ENCODE peak calls at places on chromosomes 3 and 15, in ten cellular contexts. P is Ammon's horn; S is fibroblast of mammary gland; J is choroid plexus epithelial cell; K is EL; M is activated CD8-positive, alpha-beta memory T cell treated with anti-CD3 and anti-CD28 coated beads, Interleukin-2, amount 50 U/mL, for 48 hours; U is H9; X is IMR-90; V is RKO; R is NCI-H510A treated with DMSO at 0.1 percent for 48 hours. F is an unnamed sample.

GRCh38 chr3:150736903-150737832 is 25.8 kb downstream of the SIAH2 start:
- DNase-seq in P (no peak), S (peak; percentile 64), J (no peak), K (no peak), M (no peak), U (no peak), X (no peak), V (no peak), R (no peak), F (no peak)

GRCh38 chr15:60660290-60661051 is 181.5 kb upstream of the ICE2 start:
- DNase-seq in P (peak; percentile 30), S (peak; percentile 88), J (peak; percentile 72), K (peak; percentile 17), M (no peak), U (no peak), X (peak; percentile 73), V (no peak), R (no peak), F (peak; percentile 89)

GRCh38 chr3:111591555-111591954 is 3.6 kb downstream of the ZBED2 start:
- DNase-seq in P (no peak), S (no peak), J (no peak), K (no peak), M (no peak), U (no peak), X (peak; percentile 10), V (no peak), R (no peak), F (no peak)

GRCh38 chr3:123286308-123287023 is 84.7 kb downstream of the SEC22A start:
- DNase-seq in P (peak; percentile 38), S (peak; percentile 65), J (peak; percentile 86), K (peak; percentile 60), M (no peak), U (peak; percentile 81), X (peak; percentile 68), V (peak; percentile 75), R (no peak), F (peak; percentile 56)

GRCh38 chr3:112546216-112546759 is 15.5 kb downstream of the ATG3 start:
- DNase-seq in P (no peak), S (no peak), J (no peak), K (peak; percentile 42), M (no peak), U (no peak), X (peak; percentile 45), V (no peak), R (no peak), F (no peak)

GRCh38 chr3:19901918-19902317 is 32.1 kb downstream of the EFHB start:
- DNase-seq in P (no peak), S (peak; percentile 30), J (peak; percentile 48), K (peak; percentile 2), M (no peak), U (no peak), X (no peak), V (no peak), R (no peak), F (no peak)

GRCh38 chr15:95921404-95921803 is 409.1 kb upstream of the NR2F2 start:
- DNase-seq in P (no peak), S (no peak), J (no peak), K (no peak), M (no peak), U (no peak), X (no peak), V (no peak), R (no peak), F (no peak)

GRCh38 chr3:49912787-49913375 is 9.2 kb upstream of the MST1R start:
- DNase-seq in P (peak; percentile 37), S (no peak), J (no peak), K (no peak), M (no peak), U (no peak), X (no peak), V (no peak), R (peak; percentile 49), F (no peak)

GRCh38 chr3:183202004-183202722 is 39.6 kb upstream of the LAMP3 start:
- DNase-seq in P (no peak), S (no peak), J (no peak), K (no peak), M (no peak), U (no peak), X (no peak), V (no peak), R (no peak), F (no peak)

GRCh38 chr3:140521751-140522445 is 156.0 kb upstream of the TRIM42 start:
- DNase-seq in P (no peak), S (no peak), J (no peak), K (no peak), M (no peak), U (peak; percentile 73), X (no peak), V (no peak), R (no peak), F (no peak)

GRCh38 chr3:62785384-62785783 is 89.8 kb downstream of the CADPS start:
- DNase-seq in P (no peak), S (no peak), J (no peak), K (no peak), M (no peak), U (no peak), X (no peak), V (no peak), R (no peak), F (no peak)

GRCh38 chr3:177835008-177835407 is 637.7 kb upstream of the TBL1XR1 start:
- DNase-seq in P (no peak), S (peak; percentile 99), J (peak; percentile 97), K (peak; percentile 98), M (no peak), U (no peak), X (peak; percentile 94), V (peak; percentile 58), R (peak; percentile 28), F (peak; percentile 99)

GRCh38 chr3:42080452-42080872 is 10.7 kb upstream of the TRAK1 start:
- DNase-seq in P (peak; percentile 86), S (peak; percentile 75), J (peak; percentile 62), K (peak; percentile 85), M (no peak), U (no peak), X (peak; percentile 32), V (no peak), R (no peak), F (peak; percentile 72)

GRCh38 chr15:57398336-57398735 is 22.0 kb downstream of the CGNL1 start:
- DNase-seq in P (no peak), S (no peak), J (no peak), K (no peak), M (no peak), U (no peak), X (no peak), V (no peak), R (peak; percentile 38), F (no peak)

GRCh38 chr3:177803495-177803894 is 606.2 kb upstream of the TBL1XR1 start:
- DNase-seq in P (no peak), S (no peak), J (no peak), K (no peak), M (no peak), U (no peak), X (no peak), V (no peak), R (no peak), F (no peak)

GRCh38 chr3:61783993-61784718 is 222.8 kb downstream of the PTPRG start:
- DNase-seq in P (no peak), S (peak; percentile 87), J (peak; percentile 81), K (peak; percentile 59), M (no peak), U (no peak), X (peak; percentile 88), V (no peak), R (no peak), F (peak; percentile 85)

GRCh38 chr3:127043731-127044510 is 61.0 kb downstream of the PLXNA1 start:
- DNase-seq in P (no peak), S (no peak), J (no peak), K (no peak), M (no peak), U (no peak), X (no peak), V (no peak), R (no peak), F (no peak)

GRCh38 chr3:60246361-60246760 is 1004.9 kb downstream of the FHIT start:
- DNase-seq in P (no peak), S (no peak), J (no peak), K (no peak), M (no peak), U (no peak), X (no peak), V (no peak), R (no peak), F (no peak)

GRCh38 chr3:180177255-180177654 is 140.5 kb upstream of the PEX5L start:
- DNase-seq in P (no peak), S (no peak), J (no peak), K (no peak), M (no peak), U (no peak), X (no peak), V (no peak), R (no peak), F (no peak)

GRCh38 chr3:150147776-150148175 is 177.1 kb upstream of the PFN2 start:
- DNase-seq in P (no peak), S (peak; percentile 86), J (peak; percentile 91), K (peak; percentile 55), M (no peak), U (no peak), X (peak; percentile 89), V (no peak), R (peak; percentile 93), F (peak; percentile 75)

GRCh38 chr3:163138258-163138657 is 1641.7 kb downstream of the OTOL1 start:
- DNase-seq in P (no peak), S (no peak), J (no peak), K (no peak), M (no peak), U (no peak), X (no peak), V (no peak), R (no peak), F (no peak)

GRCh38 chr3:54358969-54359648 is 236.8 kb downstream of the CACNA2D3 start:
- DNase-seq in P (no peak), S (no peak), J (no peak), K (no peak), M (no peak), U (no peak), X (no peak), V (no peak), R (peak; percentile 17), F (no peak)

GRCh38 chr15:79572691-79573340 is 140.7 kb downstream of the MINAR1 start:
- DNase-seq in P (no peak), S (no peak), J (no peak), K (no peak), M (no peak), U (no peak), X (no peak), V (no peak), R (no peak), F (no peak)

GRCh38 chr15:28986108-28986507 is 100.3 kb downstream of the APBA2 start:
- DNase-seq in P (no peak), S (no peak), J (no peak), K (no peak), M (no peak), U (no peak), X (no peak), V (no peak), R (peak; percentile 38), F (no peak)

GRCh38 chr3:139104062-139104461 is 59.4 kb upstream of the PRR23C start:
- DNase-seq in P (no peak), S (no peak), J (no peak), K (no peak), M (no peak), U (peak; percentile 27), X (no peak), V (no peak), R (no peak), F (no peak)

GRCh38 chr15:67828969-67829646 is 3.8 kb downstream of the SKOR1 start:
- DNase-seq in P (no peak), S (no peak), J (no peak), K (no peak), M (no peak), U (no peak), X (no peak), V (no peak), R (no peak), F (no peak)

GRCh38 chr3:158912188-158912587 is 110.3 kb downstream of the MFSD1 start:
- DNase-seq in P (no peak), S (peak; percentile 12), J (peak; percentile 4), K (no peak), M (no peak), U (peak; percentile 32), X (no peak), V (no peak), R (no peak), F (no peak)

F was measured in fibroblast of lung.